ENCODE peak calls at places on chromosomes 7 and 10, in ten cellular contexts. V is fibroblast of lung; M is WERI-Rb-1; P is mucosa of descending colon; I is GOT3; K is fibroblast of the aortic adventitia; Q is activated CD8-positive, alpha-beta memory T cell treated with anti-CD3 and anti-CD28 coated beads, Interleukin-2, amount 50 U/mL, for 48 hours; F is Kasumi-1; B is stimulated activated naive CD4-positive, alpha-beta T cell; E is lower lobe of right lung. J is an unnamed sample.

GRCh38 chr7:130141161-130141857 is 63.9 kb downstream of the TMEM209 start:
- DNase-seq in V (peak; percentile 84), M (no peak), P (peak; percentile 87), I (no peak), K (peak; percentile 70), Q (peak; percentile 55), F (no peak), B (peak; percentile 25), E (peak; percentile 85), J (no peak)

GRCh38 chr10:43221419-43222293 is 45.2 kb downstream of the RASGEF1A start:
- DNase-seq in V (no peak), M (peak; percentile 53), P (peak; percentile 36), I (no peak), K (no peak), Q (peak; percentile 49), F (peak; percentile 41), B (no peak), E (peak; percentile 28), J (no peak)

GRCh38 chr10:114432704-114433103 is 28.4 kb upstream of the AFAP1L2 start:
- DNase-seq in V (no peak), M (no peak), P (no peak), I (no peak), K (no peak), Q (no peak), F (no peak), B (no peak), E (no peak), J (no peak)

GRCh38 chr7:75658802-75659201 is 79.9 kb downstream of the HIP1 start:
- DNase-seq in V (no peak), M (no peak), P (no peak), I (no peak), K (no peak), Q (no peak), F (no peak), B (no peak), E (no peak), J (no peak)

GRCh38 chr10:79145517-79146470 is 77.0 kb downstream of the ZMIZ1 start:
- DNase-seq in V (no peak), M (no peak), P (no peak), I (no peak), K (peak; percentile 45), Q (no peak), F (no peak), B (no peak), E (no peak), J (no peak)

GRCh38 chr10:18918545-18918944 is 130.1 kb upstream of the MALRD1 start:
- DNase-seq in V (peak; percentile 98), M (no peak), P (no peak), I (no peak), K (peak; percentile 88), Q (no peak), F (no peak), B (no peak), E (no peak), J (no peak)

GRCh38 chr7:128387663-128388485 is 21.9 kb downstream of the IMPDH1 start:
- DNase-seq in V (peak; percentile 52), M (peak; percentile 83), P (no peak), I (peak; percentile 59), K (peak; percentile 87), Q (peak; percentile 87), F (peak; percentile 73), B (peak; percentile 6), E (peak; percentile 78), J (no peak)

GRCh38 chr7:45501788-45502187 is 72.4 kb upstream of the ADCY1 start:
- DNase-seq in V (no peak), M (no peak), P (no peak), I (no peak), K (no peak), Q (no peak), F (no peak), B (no peak), E (no peak), J (no peak)

GRCh38 chr10:92790449-92790848 is 57.9 kb upstream of the EXOC6 start:
- DNase-seq in V (no peak), M (no peak), P (no peak), I (no peak), K (no peak), Q (no peak), F (peak; percentile 47), B (no peak), E (no peak), J (no peak)

GRCh38 chr7:129958643-129959479 is 6.1 kb upstream of the UBE2H start:
- DNase-seq in V (peak; percentile 79), M (peak; percentile 40), P (peak; percentile 69), I (no peak), K (peak; percentile 76), Q (no peak), F (peak; percentile 16), B (no peak), E (no peak), J (no peak)

GRCh38 chr7:27560706-27561235 is 101.9 kb downstream of the HIBADH start:
- DNase-seq in V (peak; percentile 89), M (no peak), P (no peak), I (no peak), K (peak; percentile 67), Q (no peak), F (no peak), B (no peak), E (no peak), J (no peak)

GRCh38 chr10:68239596-68240150 is 7.8 kb upstream of the ATOH7 start:
- DNase-seq in V (peak; percentile 58), M (no peak), P (no peak), I (no peak), K (no peak), Q (no peak), F (no peak), B (no peak), E (no peak), J (peak; percentile 4)

GRCh38 chr7:101564778-101565211 is 64.3 kb downstream of the MYL10 start:
- DNase-seq in V (no peak), M (peak; percentile 30), P (peak; percentile 77), I (no peak), K (no peak), Q (no peak), F (no peak), B (no peak), E (no peak), J (no peak)

GRCh38 chr7:95398155-95398940 is 2.2 kb upstream of the PON3 start:
- DNase-seq in V (no peak), M (peak; percentile 16), P (no peak), I (no peak), K (no peak), Q (no peak), F (no peak), B (no peak), E (no peak), J (no peak)

GRCh38 chr10:132705173-132705572 is 80.8 kb downstream of the NKX6-2 start:
- DNase-seq in V (no peak), M (no peak), P (peak; percentile 40), I (no peak), K (no peak), Q (no peak), F (no peak), B (no peak), E (peak; percentile 41), J (no peak)

GRCh38 chr10:99754670-99755069 is 22.6 kb downstream of the CUTC start:
- DNase-seq in V (no peak), M (no peak), P (no peak), I (no peak), K (no peak), Q (no peak), F (no peak), B (no peak), E (no peak), J (no peak)